ENCODE peak calls at places on chromosomes 11 and 22, in eight cellular contexts. One of them, this sample, is unnamed. For H3K36me3, the result is how much of the 10 kb centered on the place peaks cover.

GRCh38 chr11:115083129-115083823 is 404.9 kb downstream of the NXPE2 start:
- DNase-seq in endothelial cell of umbilical vein: no peak
- DNase-seq in H1: no peak
- DNase-seq in spleen: no peak
- DNase-seq in ovary: no peak
- DNase-seq in gastrocnemius medialis: no peak
- DNase-seq in stomach: no peak
- DNase-seq in esophagus squamous epithelium: no peak
- DNase-seq in this sample: no peak

GRCh38 chr11:73372371-73372993 is 3.7 kb upstream of the RELT start:
- DNase-seq in stomach: no peak
- DNase-seq in endothelial cell of umbilical vein: peak
- DNase-seq in H1: peak
- DNase-seq in spleen: no peak
- DNase-seq in ovary: no peak
- DNase-seq in gastrocnemius medialis: no peak
- DNase-seq in esophagus squamous epithelium: no peak
- DNase-seq in this sample: no peak

GRCh38 chr11:73270089-73270854 is 1.9 kb upstream of the P2RY6 start:
- DNase-seq in endothelial cell of umbilical vein: no peak
- DNase-seq in ovary: no peak
- DNase-seq in gastrocnemius medialis: peak
- DNase-seq in H1: no peak
- DNase-seq in esophagus squamous epithelium: no peak
- DNase-seq in stomach: peak
- DNase-seq in spleen: no peak
- DNase-seq in this sample: no peak

GRCh38 chr22:42701694-42702093 is 19.0 kb downstream of the A4GALT start:
- DNase-seq in H1: no peak
- DNase-seq in stomach: no peak
- DNase-seq in ovary: no peak
- DNase-seq in endothelial cell of umbilical vein: no peak
- DNase-seq in gastrocnemius medialis: no peak
- DNase-seq in esophagus squamous epithelium: no peak
- DNase-seq in spleen: no peak
- DNase-seq in this sample: no peak

GRCh38 chr11:65435330-65435931 is 12.8 kb downstream of the NEAT1 start:
- DNase-seq in spleen: peak
- DNase-seq in endothelial cell of umbilical vein: no peak
- DNase-seq in H1: peak
- DNase-seq in gastrocnemius medialis: peak
- DNase-seq in ovary: no peak
- DNase-seq in esophagus squamous epithelium: no peak
- DNase-seq in stomach: no peak
- DNase-seq in this sample: peak

GRCh38 chr11:117876341-117877119 is at the start of gene FXYD6:
- DNase-seq in ovary: peak
- DNase-seq in stomach: no peak
- DNase-seq in esophagus squamous epithelium: no peak
- DNase-seq in endothelial cell of umbilical vein: no peak
- DNase-seq in gastrocnemius medialis: no peak
- DNase-seq in spleen: peak
- DNase-seq in H1: peak
- DNase-seq in this sample: peak

GRCh38 chr11:2092464-2092910 is 46.7 kb downstream of the IGF2 start:
- DNase-seq in ovary: no peak
- DNase-seq in esophagus squamous epithelium: no peak
- DNase-seq in gastrocnemius medialis: no peak
- DNase-seq in endothelial cell of umbilical vein: no peak
- DNase-seq in spleen: peak
- DNase-seq in stomach: no peak
- DNase-seq in H1: no peak
- DNase-seq in this sample: no peak

GRCh38 chr11:94417386-94417987 is 16.3 kb upstream of the GPR83 start:
- DNase-seq in endothelial cell of umbilical vein: peak
- DNase-seq in ovary: no peak
- DNase-seq in H1: no peak
- DNase-seq in esophagus squamous epithelium: no peak
- DNase-seq in stomach: no peak
- DNase-seq in spleen: no peak
- DNase-seq in gastrocnemius medialis: no peak
- DNase-seq in this sample: no peak

GRCh38 chr22:30182833-30183232 is 63.7 kb downstream of the LIF start:
- DNase-seq in esophagus squamous epithelium: no peak
- DNase-seq in gastrocnemius medialis: no peak
- DNase-seq in spleen: no peak
- DNase-seq in H1: no peak
- DNase-seq in ovary: no peak
- DNase-seq in stomach: no peak
- DNase-seq in endothelial cell of umbilical vein: no peak
- DNase-seq in this sample: no peak

GRCh38 chr22:20771918-20772625 is 1.8 kb upstream of the SERPIND1 start:
- DNase-seq in stomach: no peak
- DNase-seq in ovary: no peak
- DNase-seq in H1: no peak
- DNase-seq in gastrocnemius medialis: no peak
- DNase-seq in esophagus squamous epithelium: no peak
- DNase-seq in spleen: no peak
- DNase-seq in endothelial cell of umbilical vein: no peak
- DNase-seq in this sample: no peak

DNA sequence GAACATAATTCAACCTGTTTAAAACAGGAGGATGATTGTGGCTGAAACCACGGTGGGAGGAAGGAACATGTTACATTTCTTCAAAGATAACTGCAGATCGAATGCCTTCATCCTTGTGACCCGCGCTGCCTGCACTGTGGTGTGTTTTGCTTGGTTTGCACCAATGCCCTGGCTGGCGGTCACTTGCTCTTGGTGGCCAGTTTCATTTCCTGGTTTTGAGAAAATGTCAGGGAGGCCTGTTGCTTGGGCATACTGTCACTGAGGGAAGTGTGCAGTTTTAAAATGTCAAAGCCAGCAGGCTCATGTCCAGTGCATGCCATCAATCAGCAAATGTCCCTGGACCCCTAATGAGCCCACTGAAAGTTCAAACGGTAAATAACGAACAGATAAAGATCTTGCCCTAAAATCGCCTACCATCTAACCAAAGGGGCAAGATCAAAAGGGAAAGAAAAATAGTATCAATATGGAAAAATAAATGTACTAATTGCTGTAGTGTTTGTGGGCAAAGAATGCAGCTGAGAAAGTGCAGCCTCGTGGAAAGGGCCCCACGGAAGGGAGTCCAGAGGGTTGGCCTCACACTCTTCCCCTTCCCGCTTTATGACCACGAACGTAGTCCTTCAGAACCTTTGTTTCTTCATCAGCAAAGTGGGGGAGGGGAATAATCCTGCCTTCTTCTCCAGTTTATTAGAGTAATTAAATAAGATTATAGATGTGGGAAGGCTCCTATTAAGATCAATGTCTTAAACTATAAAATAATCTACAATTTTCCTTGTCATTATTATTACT is 40.8 kb downstream of the FLI1 start:
- DNase-seq in H1: no peak
- DNase-seq in gastrocnemius medialis: peak
- DNase-seq in esophagus squamous epithelium: peak
- DNase-seq in endothelial cell of umbilical vein: no peak
- DNase-seq in stomach: peak
- DNase-seq in ovary: no peak
- DNase-seq in spleen: peak
- DNase-seq in this sample: no peak
- TF ChIP-seq POLR2A in H1: no peak
- TF ChIP-seq POLR2A in gastrocnemius medialis: no peak
- TF ChIP-seq POLR2A in esophagus squamous epithelium: no peak
- TF ChIP-seq POLR2A in endothelial cell of umbilical vein: no peak
- TF ChIP-seq POLR2A in stomach: no peak
- TF ChIP-seq POLR2A in ovary: no peak
- TF ChIP-seq POLR2A in spleen: no peak
- TF ChIP-seq POLR2A in this sample: no peak

GRCh38 chr22:38724176-38724575 is 18.4 kb downstream of the GTPBP1 start:
- DNase-seq in esophagus squamous epithelium: no peak
- DNase-seq in ovary: no peak
- DNase-seq in H1: no peak
- DNase-seq in spleen: no peak
- DNase-seq in endothelial cell of umbilical vein: no peak
- DNase-seq in gastrocnemius medialis: no peak
- DNase-seq in stomach: no peak
- DNase-seq in this sample: no peak
- H3K36me3 ChIP-seq in esophagus squamous epithelium: half or more
- H3K36me3 ChIP-seq in ovary: under half
- H3K36me3 ChIP-seq in H1: under half
- H3K36me3 ChIP-seq in spleen: half or more
- H3K36me3 ChIP-seq in endothelial cell of umbilical vein: under half
- H3K36me3 ChIP-seq in gastrocnemius medialis: under half
- H3K36me3 ChIP-seq in stomach: half or more
- H3K36me3 ChIP-seq in this sample: under half

DNA sequence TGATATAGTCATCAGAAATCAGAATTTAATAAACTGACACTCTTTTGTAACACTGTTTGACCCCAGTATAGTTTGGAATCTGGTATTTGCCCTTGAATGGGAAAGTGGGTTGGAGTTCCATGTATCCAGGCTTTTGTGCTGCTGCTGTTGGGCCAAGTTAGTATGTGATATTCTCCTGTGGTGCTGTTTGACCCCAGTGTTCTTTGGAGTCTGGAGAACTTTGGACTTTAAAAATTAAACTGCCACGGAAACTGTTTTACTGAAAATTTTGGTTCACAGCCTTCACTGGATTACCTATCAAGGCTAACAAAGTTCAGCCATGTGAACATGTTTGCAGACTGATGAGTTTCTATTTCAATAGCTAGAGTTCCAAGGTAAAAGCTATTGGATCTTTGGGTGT is 740 bp downstream of the GLYATL1 start:
- DNase-seq in stomach: no peak
- DNase-seq in ovary: no peak
- DNase-seq in gastrocnemius medialis: no peak
- DNase-seq in H1: no peak
- DNase-seq in esophagus squamous epithelium: no peak
- DNase-seq in spleen: no peak
- DNase-seq in endothelial cell of umbilical vein: no peak
- DNase-seq in this sample: no peak
- TF ChIP-seq POLR2A in stomach: no peak
- TF ChIP-seq POLR2A in ovary: no peak
- TF ChIP-seq POLR2A in gastrocnemius medialis: no peak
- TF ChIP-seq POLR2A in H1: no peak
- TF ChIP-seq POLR2A in esophagus squamous epithelium: no peak
- TF ChIP-seq POLR2A in spleen: no peak
- TF ChIP-seq POLR2A in endothelial cell of umbilical vein: no peak
- TF ChIP-seq POLR2A in this sample: no peak

GRCh38 chr22:46626911-46627805 is 7.0 kb downstream of the GRAMD4 start:
- DNase-seq in H1: peak
- DNase-seq in stomach: no peak
- DNase-seq in spleen: no peak
- DNase-seq in endothelial cell of umbilical vein: no peak
- DNase-seq in ovary: no peak
- DNase-seq in gastrocnemius medialis: no peak
- DNase-seq in esophagus squamous epithelium: no peak
- DNase-seq in this sample: peak
- H3K36me3 ChIP-seq in H1: under half
- H3K36me3 ChIP-seq in stomach: under half
- H3K36me3 ChIP-seq in spleen: under half
- H3K36me3 ChIP-seq in endothelial cell of umbilical vein: under half
- H3K36me3 ChIP-seq in ovary: under half
- H3K36me3 ChIP-seq in gastrocnemius medialis: under half
- H3K36me3 ChIP-seq in esophagus squamous epithelium: under half
- H3K36me3 ChIP-seq in this sample: under half